ENCODE peak calls at places on chromosomes 1 and 21, in five cellular contexts. K is HS-27A, A is T-helper 2 cell, X is HEK293T, I is uterus. J is an unnamed sample.

GRCh38 chr1:179969962-179970361 is 15.4 kb downstream of the CEP350 start:
- DNase-seq in K (no peak), A (no peak), X (no peak), I (no peak), J (no peak)

GRCh38 chr21:31142600-31142999 is 104.3 kb upstream of the KRTAP19-8 start:
- DNase-seq in K (no peak), A (no peak), I (no peak), X (no peak), J (no peak)

GRCh38 chr21:16082038-16082816 is 352.4 kb downstream of the USP25 start:
- DNase-seq in I (no peak), X (no peak), A (no peak), K (no peak), J (no peak)

GRCh38 chr21:39637197-39637970 is 24.6 kb downstream of the B3GALT5 start:
- DNase-seq in K (no peak), A (no peak), I (no peak), X (no peak), J (no peak)

GRCh38 chr21:15731243-15731613 is 1.4 kb downstream of the USP25 start:
- DNase-seq in A (no peak), X (no peak), K (no peak), I (no peak), J (no peak)

GRCh38 chr21:41813226-41813625 is 46.4 kb upstream of the RIPK4 start:
- DNase-seq in K (no peak), X (no peak), A (no peak), I (no peak), J (no peak)

GRCh38 chr21:42858957-42859890 is 20.1 kb downstream of the WDR4 start:
- DNase-seq in I (no peak), K (no peak), A (no peak), X (no peak), J (no peak)

GRCh38 chr1:87084247-87084836 is 169.9 kb downstream of the HS2ST1 start:
- DNase-seq in A (no peak), I (no peak), X (no peak), K (peak; percentile 12), J (no peak)

GRCh38 chr1:32627596-32628162 is 22.7 kb downstream of the ZBTB8OS start:
- DNase-seq in A (no peak), K (no peak), I (no peak), X (no peak), J (no peak)

GRCh38 chr21:42306366-42307035 is 8.7 kb downstream of the TFF3 start:
- DNase-seq in K (no peak), X (no peak), A (no peak), I (no peak), J (no peak)

GRCh38 chr1:229060140-229060539 is 210.8 kb upstream of the RAB4A start:
- DNase-seq in A (no peak), I (no peak), K (no peak), X (no peak), J (no peak)

GRCh38 chr1:26338670-26339069 is 15.3 kb downstream of the CRYBG2 start:
- DNase-seq in X (no peak), K (no peak), A (no peak), I (no peak), J (no peak)

GRCh38 chr1:9478021-9478420 is 61.2 kb upstream of the SLC25A33 start:
- DNase-seq in I (no peak), X (no peak), A (no peak), K (no peak), J (no peak)

GRCh38 chr1:231808990-231809389 is 182.4 kb downstream of the DISC1 start:
- DNase-seq in I (no peak), K (peak; percentile 72), A (no peak), X (no peak), J (no peak)

GRCh38 chr1:25806418-25806817 is 6.4 kb downstream of the SELENON start:
- DNase-seq in K (no peak), I (peak; percentile 66), X (no peak), A (no peak), J (no peak)

GRCh38 chr1:203178821-203179220 is 3.2 kb upstream of the MYBPH start:
- DNase-seq in X (no peak), K (no peak), A (no peak), I (no peak), J (no peak)

GRCh38 chr1:21287905-21288514 is 2.3 kb downstream of the ECE1 start:
- DNase-seq in A (no peak), I (no peak), X (no peak), K (no peak), J (no peak)

GRCh38 chr1:89953072-89953626 is 41.8 kb upstream of the ZNF326 start:
- DNase-seq in X (peak; percentile 32), I (peak; percentile 15), A (no peak), K (peak; percentile 98), J (peak; percentile 46)

GRCh38 chr1:179108644-179109043 is 26.8 kb downstream of the TOR3A start:
- DNase-seq in X (no peak), I (no peak), A (no peak), K (no peak), J (no peak)